ENCODE peak calls at places on chromosomes 1 and 21, in nine cellular contexts. M is A549, P is SK-N-SH, C is WTC11, E is HCT116, W is K562, O is NB4, Y is H1, V is GM12878. Q is an unnamed sample.

GRCh38 chr21:30962013-30962412 is 76.3 kb downstream of the KRTAP19-8 start:
- DNase-seq in C (no peak), V (no peak), O (peak; percentile 14), W (no peak), Y (no peak), P (no peak), M (no peak), E (no peak), Q (no peak)

GRCh38 chr1:2095981-2096736 is 45.9 kb downstream of the PRKCZ start:
- DNase-seq in Y (no peak), V (no peak), O (no peak), C (no peak), M (no peak), P (no peak), E (no peak), W (no peak), Q (no peak)

GRCh38 chr1:75677443-75677842 is 47.1 kb upstream of the ACADM start:
- DNase-seq in W (no peak), Y (no peak), P (no peak), O (no peak), V (no peak), M (no peak), C (no peak), E (no peak), Q (no peak)

GRCh38 chr1:8345621-8346415 is 27.9 kb downstream of the SLC45A1 start:
- DNase-seq in V (no peak), E (no peak), C (no peak), P (no peak), Y (no peak), M (no peak), W (no peak), O (no peak), Q (no peak)

GRCh38 chr21:42021751-42022430 is 11.7 kb upstream of the ZBTB21 start:
- DNase-seq in O (no peak), C (peak; percentile 54), Y (peak; percentile 66), P (no peak), E (no peak), V (no peak), W (no peak), M (no peak), Q (no peak)

GRCh38 chr1:11650331-11650991 is 3.8 kb downstream of the FBXO2 start:
- DNase-seq in Y (peak; percentile 84), O (peak; percentile 94), E (peak; percentile 38), M (peak; percentile 84), W (peak; percentile 78), P (peak; percentile 93), V (no peak), C (peak; percentile 79), Q (peak; percentile 77)

GRCh38 chr1:186812560-186812959 is 16.2 kb upstream of the PLA2G4A start:
- DNase-seq in O (no peak), W (no peak), C (no peak), M (no peak), P (no peak), E (no peak), Y (no peak), V (no peak), Q (no peak)

GRCh38 chr1:6497215-6497866 is 5.9 kb upstream of the PLEKHG5 start:
- DNase-seq in C (peak; percentile 68), Y (no peak), V (no peak), O (peak; percentile 71), E (no peak), P (peak; percentile 92), M (no peak), W (peak; percentile 99), Q (peak; percentile 41)

GRCh38 chr1:170203693-170204092 is 57.9 kb downstream of the NTMT2 start:
- DNase-seq in P (no peak), W (no peak), O (no peak), E (no peak), V (no peak), C (no peak), M (no peak), Y (no peak), Q (no peak)

GRCh38 chr21:24705201-24705600 is 902.1 kb downstream of the MRPL39 start:
- DNase-seq in P (no peak), E (no peak), Y (no peak), C (no peak), O (no peak), V (no peak), W (no peak), M (no peak), Q (no peak)

GRCh38 chr1:172851077-172851476 is 192.2 kb downstream of the FASLG start:
- DNase-seq in O (no peak), C (peak; percentile 18), E (no peak), Y (no peak), V (no peak), M (no peak), P (peak; percentile 7), W (no peak), Q (no peak)

GRCh38 chr1:151720190-151720953 is 950 bp upstream of the RIIAD1 start:
- DNase-seq in V (peak; percentile 27), O (no peak), E (no peak), M (no peak), Y (no peak), W (no peak), C (no peak), P (no peak), Q (no peak)

GRCh38 chr1:229108598-229109201 is 162.2 kb upstream of the RAB4A start:
- DNase-seq in E (no peak), Y (no peak), V (no peak), C (no peak), W (no peak), O (no peak), P (no peak), M (no peak), Q (no peak)

GRCh38 chr1:999797-1000356 is at the start of gene HES4:
- DNase-seq in O (peak; percentile 37), C (peak; percentile 92), Y (peak; percentile 93), W (peak; percentile 88), M (peak; percentile 92), E (peak; percentile 84), V (no peak), P (peak; percentile 73), Q (peak; percentile 92)

GRCh38 chr1:109883248-109883955 is 27.2 kb upstream of the CSF1 start:
- DNase-seq in M (no peak), Y (no peak), C (no peak), W (no peak), P (no peak), O (peak; percentile 32), E (no peak), V (no peak), Q (no peak)

GRCh38 chr1:216533786-216534185 is 110.5 kb upstream of the USH2A start:
- DNase-seq in P (peak; percentile 25), W (no peak), Y (no peak), O (no peak), E (no peak), V (no peak), C (no peak), M (no peak), Q (no peak)

GRCh38 chr21:34182436-34182835 is 109.1 kb downstream of the MRPS6 start:
- DNase-seq in C (no peak), E (no peak), O (peak; percentile 14), V (no peak), P (no peak), Y (no peak), M (no peak), W (no peak), Q (no peak)

GRCh38 chr1:116346943-116347673 is 25.9 kb upstream of the ATP1A1 start:
- DNase-seq in C (no peak), P (no peak), O (no peak), E (no peak), W (no peak), M (no peak), Y (no peak), V (no peak), Q (no peak)

GRCh38 chr1:22031214-22031962 is 21.1 kb upstream of the CDC42 start:
- DNase-seq in P (peak; percentile 43), M (no peak), W (no peak), V (no peak), O (no peak), Y (no peak), C (no peak), E (no peak), Q (peak; percentile 48)

GRCh38 chr1:3775498-3776230 is 3.1 kb downstream of the SMIM1 start:
- DNase-seq in M (peak; percentile 66), O (peak; percentile 79), E (peak; percentile 64), Y (no peak), V (no peak), W (peak; percentile 85), C (peak; percentile 64), P (peak; percentile 87), Q (no peak)
- TF ChIP-seq CTCF in M (peak; percentile 31), O (peak; percentile 33), E (peak; percentile 74), Y (no peak), V (peak; percentile 79), W (peak; percentile 66), C (peak; percentile 27), P (peak; percentile 24), Q (no peak)

GRCh38 chr1:24526940-24527542 is 24.4 kb downstream of the RCAN3 start:
- DNase-seq in W (peak; percentile 41), P (peak; percentile 41), M (peak; percentile 25), O (peak; percentile 43), E (peak; percentile 16), Y (no peak), V (no peak), C (no peak), Q (peak; percentile 23)
- TF ChIP-seq MAX in W (no peak), P (no peak), M (no peak), O (no peak), E (no peak), Y (no peak), V (no peak), C (no peak), Q (no peak)

GRCh38 chr21:20739421-20739820 is 258.8 kb upstream of the NCAM2 start:
- DNase-seq in M (no peak), C (peak; percentile 34), Y (no peak), W (peak; percentile 23), O (peak; percentile 31), V (no peak), E (no peak), P (peak; percentile 17), Q (no peak)
- TF ChIP-seq CTCF in M (no peak), C (peak; percentile 47), Y (peak; percentile 58), W (peak; percentile 5), O (peak; percentile 41), V (no peak), E (no peak), P (peak; percentile 40), Q (no peak)

GRCh38 chr1:91170571-91170970 is 148.7 kb upstream of the ZNF644 start:
- DNase-seq in C (no peak), Y (no peak), E (no peak), M (no peak), P (no peak), V (no peak), O (no peak), W (no peak), Q (no peak)

GRCh38 chr1:91162613-91163012 is 140.8 kb upstream of the ZNF644 start:
- DNase-seq in C (no peak), P (no peak), W (no peak), V (no peak), O (no peak), M (no peak), E (no peak), Y (no peak), Q (no peak)

GRCh38 chr1:91161749-91162148 is 139.9 kb upstream of the ZNF644 start:
- DNase-seq in W (no peak), Y (no peak), E (no peak), V (no peak), P (no peak), M (no peak), O (no peak), C (no peak), Q (no peak)

GRCh38 chr1:91165033-91165654 is 143.3 kb upstream of the ZNF644 start:
- DNase-seq in M (peak; percentile 53), W (peak; percentile 91), E (peak; percentile 44), P (peak; percentile 74), C (peak; percentile 95), V (peak; percentile 11), Y (peak; percentile 97), O (peak; percentile 66), Q (peak; percentile 52)

GRCh38 chr1:91166106-91166712 is 144.4 kb upstream of the ZNF644 start:
- DNase-seq in Y (no peak), M (peak; percentile 61), E (peak; percentile 45), C (peak; percentile 68), P (peak; percentile 57), O (peak; percentile 62), V (no peak), W (peak; percentile 71), Q (peak; percentile 53)
- TF ChIP-seq MAX in Y (no peak), M (no peak), E (no peak), C (no peak), P (no peak), O (no peak), V (no peak), W (no peak), Q (no peak)

Q was measured in endothelial cell of umbilical vein.